ENCODE peak calls at places on chromosomes 3 and 15, in six cellular contexts. W, U, F, K, D and Q are unnamed samples.

GRCh38 chr3:12994607-12995388 is 78.4 kb downstream of the IQSEC1 start:
- DNase-seq in K (peak; percentile 88), F (peak; percentile 72), W (peak; percentile 81), U (peak; percentile 93), D (peak; percentile 93), Q (peak; percentile 97)

GRCh38 chr3:12813967-12814366 is 17.5 kb downstream of the CAND2 start:
- DNase-seq in K (no peak), F (no peak), D (no peak), U (no peak), W (no peak), Q (no peak)

GRCh38 chr15:98226578-98226977 is 266.1 kb downstream of the ARRDC4 start:
- DNase-seq in F (no peak), W (no peak), K (no peak), U (no peak), D (peak; percentile 35), Q (no peak)

GRCh38 chr3:72265250-72265649 is 480.3 kb upstream of the PROK2 start:
- DNase-seq in U (peak; percentile 87), D (no peak), W (no peak), K (peak; percentile 35), F (no peak), Q (no peak)

GRCh38 chr3:99482191-99482590 is 156.2 kb upstream of the COL8A1 start:
- DNase-seq in D (no peak), U (no peak), K (no peak), W (no peak), F (no peak), Q (no peak)

GRCh38 chr3:168342946-168343856 is 247.5 kb upstream of the GOLIM4 start:
- DNase-seq in W (no peak), K (no peak), F (no peak), U (no peak), D (no peak), Q (no peak)

GRCh38 chr3:100709840-100710235 is 544 bp downstream of the TFG start:
- DNase-seq in U (peak; percentile 81), K (peak; percentile 61), D (peak; percentile 40), F (peak; percentile 20), W (peak; percentile 66), Q (peak; percentile 46)

GRCh38 chr3:122938756-122939425 is 88.7 kb downstream of the SEMA5B start:
- DNase-seq in W (no peak), U (no peak), D (peak; percentile 86), K (no peak), F (no peak), Q (no peak)

GRCh38 chr3:61663728-61664492 is 102.5 kb downstream of the PTPRG start:
- DNase-seq in W (no peak), K (peak; percentile 2), F (peak; percentile 97), U (peak; percentile 95), D (peak; percentile 29), Q (no peak)

GRCh38 chr3:23712656-23713559 is 92.8 kb upstream of the UBE2E1 start:
- DNase-seq in U (peak; percentile 93), F (peak; percentile 96), W (peak; percentile 65), K (peak; percentile 92), D (peak; percentile 87), Q (peak; percentile 68)

GRCh38 chr3:32082727-32083126 is 23.7 kb upstream of the GPD1L start:
- DNase-seq in F (no peak), D (no peak), U (no peak), K (peak; percentile 13), W (no peak), Q (no peak)

GRCh38 chr15:34353627-34354026 is 10.5 kb downstream of the NUTM1 start:
- DNase-seq in F (no peak), D (no peak), W (no peak), K (no peak), U (no peak), Q (no peak)

GRCh38 chr15:71501344-71502128 is 308.8 kb upstream of the NR2E3 start:
- DNase-seq in K (no peak), D (no peak), W (no peak), U (no peak), F (no peak), Q (no peak)

DNA sequence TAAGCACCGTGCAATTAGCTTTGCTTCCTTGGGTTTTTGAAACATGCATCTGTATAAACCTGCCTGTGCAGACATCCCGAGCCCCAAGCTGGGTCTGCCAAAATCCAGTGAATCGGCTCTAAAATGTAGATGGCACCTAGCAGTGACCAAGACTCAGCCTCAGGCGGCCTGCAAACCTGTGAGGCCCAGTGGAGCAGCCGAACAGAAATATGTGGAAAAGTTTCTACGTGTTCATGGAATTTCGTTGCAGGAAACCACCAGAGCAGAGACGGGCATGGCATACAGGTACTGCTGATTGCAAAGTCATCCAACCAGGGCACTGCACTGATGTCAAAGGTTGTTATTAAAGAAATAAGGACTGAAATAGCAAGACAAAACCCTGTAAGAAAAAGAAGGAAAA is 22.8 kb downstream of the KCNAB1 start:
- DNase-seq in U (no peak), F (no peak), D (peak; percentile 78), K (no peak), W (no peak), Q (no peak)
- H3K4me3 ChIP-seq in U (no peak overlapping the region), F (no peak overlapping the region), D (no peak overlapping the region), K (no peak overlapping the region), W (no peak overlapping the region), Q (no peak overlapping the region)

GRCh38 chr3:57718118-57718517 is 25.2 kb upstream of the DENND6A start:
- DNase-seq in W (no peak), D (no peak), F (no peak), U (no peak), K (no peak), Q (no peak)

GRCh38 chr3:57715672-57716071 is 22.8 kb upstream of the DENND6A start:
- DNase-seq in W (no peak), K (no peak), F (no peak), U (no peak), D (no peak), Q (no peak)

GRCh38 chr3:57717491-57717890 is 24.6 kb upstream of the DENND6A start:
- DNase-seq in K (no peak), U (no peak), W (no peak), F (no peak), D (no peak), Q (no peak)
- H4K8ac ChIP-seq in K (no peak overlapping the region), U (no peak overlapping the region), W (no peak overlapping the region), F (no peak overlapping the region), D (no peak overlapping the region), Q (no peak overlapping the region)

GRCh38 chr3:195458188-195458800 is 15.5 kb upstream of the ACAP2 start:
- DNase-seq in K (peak; percentile 31), F (peak; percentile 28), D (no peak), W (no peak), U (no peak), Q (no peak)
- H3K4me3 ChIP-seq in K (no peak overlapping the region), F (no peak overlapping the region), D (no peak overlapping the region), W (no peak overlapping the region), U (no peak overlapping the region), Q (no peak overlapping the region)

GRCh38 chr15:57872281-57873010 is 165.9 kb downstream of the POLR2M start:
- DNase-seq in U (no peak), W (no peak), F (no peak), D (no peak), K (no peak), Q (no peak)
- H4K8ac ChIP-seq in U (no peak overlapping the region), W (no peak overlapping the region), F (no peak overlapping the region), D (no peak overlapping the region), K (no peak overlapping the region), Q (no peak overlapping the region)

GRCh38 chr3:191338177-191338488 is 7.8 kb upstream of the UTS2B start:
- DNase-seq in W (no peak), D (no peak), K (no peak), U (no peak), F (no peak), Q (no peak)
- H3K4me3 ChIP-seq in W (no peak overlapping the region), D (no peak overlapping the region), K (peak overlapping the region; percentile 37), U (no peak overlapping the region), F (no peak overlapping the region), Q (no peak overlapping the region)

GRCh38 chr3:66827726-66828125 is 170.4 kb upstream of the KBTBD8 start:
- DNase-seq in W (no peak), D (no peak), K (no peak), F (no peak), U (no peak), Q (no peak)
- H4K8ac ChIP-seq in W (no peak overlapping the region), D (no peak overlapping the region), K (no peak overlapping the region), F (no peak overlapping the region), U (no peak overlapping the region), Q (no peak overlapping the region)